ENCODE peak calls at places on chromosomes 6 and 20, in ten cellular contexts. One of them, this sample, is unnamed.

GRCh38 chr6:35453236-35453635 is 1.1 kb downstream of the FANCE start:
- DNase-seq in heart right ventricle: no peak
- DNase-seq in hepatocyte: no peak
- DNase-seq in adipocyte: peak
- DNase-seq in colonic mucosa: no peak
- DNase-seq in fibroblast of lung: no peak
- DNase-seq in dorsolateral prefrontal cortex: no peak
- DNase-seq in aorta: no peak
- DNase-seq in psoas muscle: no peak
- DNase-seq in AG09309: no peak
- DNase-seq in this sample: no peak

GRCh38 chr20:46206025-46206424 is 87.9 kb downstream of the CD40 start:
- DNase-seq in psoas muscle: no peak
- DNase-seq in aorta: no peak
- DNase-seq in hepatocyte: no peak
- DNase-seq in heart right ventricle: no peak
- DNase-seq in dorsolateral prefrontal cortex: no peak
- DNase-seq in fibroblast of lung: peak
- DNase-seq in adipocyte: peak
- DNase-seq in AG09309: no peak
- DNase-seq in colonic mucosa: peak
- DNase-seq in this sample: no peak

GRCh38 chr6:167770291-167770955 is 56.3 kb upstream of the AFDN start:
- DNase-seq in heart right ventricle: no peak
- DNase-seq in colonic mucosa: no peak
- DNase-seq in adipocyte: no peak
- DNase-seq in aorta: no peak
- DNase-seq in AG09309: no peak
- DNase-seq in hepatocyte: no peak
- DNase-seq in fibroblast of lung: no peak
- DNase-seq in psoas muscle: no peak
- DNase-seq in dorsolateral prefrontal cortex: no peak
- DNase-seq in this sample: no peak

GRCh38 chr6:170464524-170464979 is 88.6 kb downstream of the PSMB1 start:
- DNase-seq in colonic mucosa: no peak
- DNase-seq in psoas muscle: no peak
- DNase-seq in AG09309: no peak
- DNase-seq in adipocyte: no peak
- DNase-seq in hepatocyte: no peak
- DNase-seq in fibroblast of lung: no peak
- DNase-seq in heart right ventricle: no peak
- DNase-seq in aorta: no peak
- DNase-seq in dorsolateral prefrontal cortex: no peak
- DNase-seq in this sample: no peak

GRCh38 chr20:58636396-58636982 is 14.6 kb upstream of the STX16 start:
- DNase-seq in AG09309: no peak
- DNase-seq in psoas muscle: no peak
- DNase-seq in fibroblast of lung: no peak
- DNase-seq in aorta: peak
- DNase-seq in heart right ventricle: no peak
- DNase-seq in hepatocyte: no peak
- DNase-seq in dorsolateral prefrontal cortex: no peak
- DNase-seq in adipocyte: no peak
- DNase-seq in colonic mucosa: no peak
- DNase-seq in this sample: no peak

GRCh38 chr20:56249244-56249955 is 868 bp downstream of the MC3R start:
- DNase-seq in hepatocyte: peak
- DNase-seq in aorta: no peak
- DNase-seq in AG09309: no peak
- DNase-seq in colonic mucosa: peak
- DNase-seq in psoas muscle: peak
- DNase-seq in adipocyte: no peak
- DNase-seq in dorsolateral prefrontal cortex: no peak
- DNase-seq in fibroblast of lung: no peak
- DNase-seq in heart right ventricle: no peak
- DNase-seq in this sample: no peak

GRCh38 chr20:24472426-24472825 is 3.0 kb downstream of the SYNDIG1 start:
- DNase-seq in aorta: no peak
- DNase-seq in heart right ventricle: no peak
- DNase-seq in colonic mucosa: no peak
- DNase-seq in psoas muscle: no peak
- DNase-seq in dorsolateral prefrontal cortex: no peak
- DNase-seq in fibroblast of lung: no peak
- DNase-seq in adipocyte: no peak
- DNase-seq in AG09309: no peak
- DNase-seq in hepatocyte: no peak
- DNase-seq in this sample: no peak

GRCh38 chr6:111605100-111605748 is 454 bp downstream of the TRAF3IP2 start:
- DNase-seq in heart right ventricle: peak
- DNase-seq in dorsolateral prefrontal cortex: no peak
- DNase-seq in aorta: peak
- DNase-seq in colonic mucosa: peak
- DNase-seq in adipocyte: peak
- DNase-seq in fibroblast of lung: peak
- DNase-seq in AG09309: peak
- DNase-seq in hepatocyte: peak
- DNase-seq in psoas muscle: peak
- DNase-seq in this sample: peak

GRCh38 chr20:37968726-37969401 is 64.4 kb downstream of the TTI1 start:
- DNase-seq in fibroblast of lung: no peak
- DNase-seq in heart right ventricle: no peak
- DNase-seq in psoas muscle: no peak
- DNase-seq in colonic mucosa: peak
- DNase-seq in adipocyte: no peak
- DNase-seq in hepatocyte: no peak
- DNase-seq in aorta: no peak
- DNase-seq in dorsolateral prefrontal cortex: no peak
- DNase-seq in AG09309: no peak
- DNase-seq in this sample: no peak

GRCh38 chr6:47741807-47742206 is 40.0 kb upstream of the OPN5 start:
- DNase-seq in fibroblast of lung: no peak
- DNase-seq in colonic mucosa: peak
- DNase-seq in hepatocyte: peak
- DNase-seq in aorta: no peak
- DNase-seq in adipocyte: no peak
- DNase-seq in heart right ventricle: no peak
- DNase-seq in dorsolateral prefrontal cortex: no peak
- DNase-seq in psoas muscle: no peak
- DNase-seq in AG09309: no peak
- DNase-seq in this sample: peak

GRCh38 chr20:20366896-20367680 is 816 bp upstream of the INSM1 start:
- DNase-seq in aorta: no peak
- DNase-seq in hepatocyte: no peak
- DNase-seq in fibroblast of lung: no peak
- DNase-seq in adipocyte: no peak
- DNase-seq in heart right ventricle: no peak
- DNase-seq in dorsolateral prefrontal cortex: peak
- DNase-seq in colonic mucosa: no peak
- DNase-seq in AG09309: no peak
- DNase-seq in psoas muscle: no peak
- DNase-seq in this sample: no peak
- H3K4me3 ChIP-seq in aorta: peak
- H3K4me3 ChIP-seq in hepatocyte: no peak
- H3K4me3 ChIP-seq in fibroblast of lung: no peak
- H3K4me3 ChIP-seq in adipocyte: no peak
- H3K4me3 ChIP-seq in heart right ventricle: peak
- H3K4me3 ChIP-seq in dorsolateral prefrontal cortex: peak
- H3K4me3 ChIP-seq in colonic mucosa: no peak
- H3K4me3 ChIP-seq in AG09309: no peak
- H3K4me3 ChIP-seq in psoas muscle: peak
- H3K4me3 ChIP-seq in this sample: no peak

GRCh38 chr6:82955841-82956240 is 109.8 kb downstream of the UBE3D start:
- DNase-seq in adipocyte: peak
- DNase-seq in heart right ventricle: no peak
- DNase-seq in aorta: no peak
- DNase-seq in fibroblast of lung: peak
- DNase-seq in colonic mucosa: no peak
- DNase-seq in hepatocyte: no peak
- DNase-seq in psoas muscle: no peak
- DNase-seq in dorsolateral prefrontal cortex: no peak
- DNase-seq in AG09309: peak
- DNase-seq in this sample: peak
- H3K4me3 ChIP-seq in adipocyte: no peak
- H3K4me3 ChIP-seq in heart right ventricle: no peak
- H3K4me3 ChIP-seq in aorta: no peak
- H3K4me3 ChIP-seq in fibroblast of lung: no peak
- H3K4me3 ChIP-seq in colonic mucosa: no peak
- H3K4me3 ChIP-seq in hepatocyte: no peak
- H3K4me3 ChIP-seq in psoas muscle: no peak
- H3K4me3 ChIP-seq in dorsolateral prefrontal cortex: no peak
- H3K4me3 ChIP-seq in AG09309: peak
- H3K4me3 ChIP-seq in this sample: no peak

GRCh38 chr20:62628691-62629090 is 13.6 kb upstream of the SLCO4A1 start:
- DNase-seq in dorsolateral prefrontal cortex: no peak
- DNase-seq in hepatocyte: no peak
- DNase-seq in fibroblast of lung: no peak
- DNase-seq in colonic mucosa: no peak
- DNase-seq in heart right ventricle: no peak
- DNase-seq in adipocyte: no peak
- DNase-seq in AG09309: no peak
- DNase-seq in psoas muscle: peak
- DNase-seq in aorta: no peak
- DNase-seq in this sample: no peak

GRCh38 chr20:62627901-62628612 is 14.2 kb upstream of the SLCO4A1 start:
- DNase-seq in psoas muscle: peak
- DNase-seq in aorta: no peak
- DNase-seq in AG09309: no peak
- DNase-seq in fibroblast of lung: peak
- DNase-seq in heart right ventricle: no peak
- DNase-seq in colonic mucosa: no peak
- DNase-seq in dorsolateral prefrontal cortex: no peak
- DNase-seq in adipocyte: peak
- DNase-seq in hepatocyte: no peak
- DNase-seq in this sample: peak

GRCh38 chr20:62631336-62632317 is 10.7 kb upstream of the SLCO4A1 start:
- DNase-seq in psoas muscle: no peak
- DNase-seq in dorsolateral prefrontal cortex: no peak
- DNase-seq in aorta: no peak
- DNase-seq in hepatocyte: no peak
- DNase-seq in adipocyte: no peak
- DNase-seq in fibroblast of lung: no peak
- DNase-seq in AG09309: no peak
- DNase-seq in heart right ventricle: no peak
- DNase-seq in colonic mucosa: no peak
- DNase-seq in this sample: no peak

GRCh38 chr20:62632575-62632974 is 9.7 kb upstream of the SLCO4A1 start:
- DNase-seq in dorsolateral prefrontal cortex: no peak
- DNase-seq in psoas muscle: no peak
- DNase-seq in hepatocyte: no peak
- DNase-seq in colonic mucosa: no peak
- DNase-seq in fibroblast of lung: no peak
- DNase-seq in heart right ventricle: no peak
- DNase-seq in AG09309: no peak
- DNase-seq in adipocyte: no peak
- DNase-seq in aorta: no peak
- DNase-seq in this sample: no peak

DNA sequence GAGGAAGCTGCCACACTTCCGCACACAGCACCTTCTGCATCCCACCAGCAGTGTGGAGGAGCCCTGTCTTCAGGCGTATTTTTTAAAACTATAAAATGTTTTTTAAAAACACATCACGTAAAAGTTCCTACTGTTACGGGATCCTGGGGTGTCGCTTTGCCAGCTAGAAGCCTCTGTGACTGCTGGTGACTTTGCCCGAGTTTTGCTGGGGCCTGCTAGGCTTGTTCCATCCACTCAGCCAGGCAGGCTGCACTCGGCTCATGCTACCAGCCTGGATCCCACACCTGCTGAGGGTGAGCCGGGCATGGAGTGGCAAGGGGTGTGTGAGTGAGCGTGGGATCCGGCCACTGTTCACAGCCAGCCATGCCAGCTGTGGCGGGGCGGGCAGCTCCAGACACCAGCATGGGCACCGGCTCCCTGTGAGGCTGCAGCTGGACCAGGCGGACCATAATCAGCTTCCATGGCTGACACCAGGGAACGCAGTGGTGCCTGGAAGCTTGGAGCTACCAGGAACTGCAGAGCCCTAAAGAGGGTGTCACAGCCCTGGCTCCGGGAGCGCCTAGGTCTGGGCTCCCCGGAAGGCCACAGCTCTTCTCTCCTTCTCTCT is 12.3 kb upstream of the SLCO4A1 start:
- DNase-seq in hepatocyte: no peak
- DNase-seq in AG09309: no peak
- DNase-seq in dorsolateral prefrontal cortex: no peak
- DNase-seq in aorta: no peak
- DNase-seq in colonic mucosa: no peak
- DNase-seq in fibroblast of lung: no peak
- DNase-seq in psoas muscle: no peak
- DNase-seq in adipocyte: no peak
- DNase-seq in heart right ventricle: no peak
- DNase-seq in this sample: no peak
- H3K4me3 ChIP-seq in hepatocyte: no peak
- H3K4me3 ChIP-seq in AG09309: no peak
- H3K4me3 ChIP-seq in dorsolateral prefrontal cortex: no peak
- H3K4me3 ChIP-seq in aorta: no peak
- H3K4me3 ChIP-seq in colonic mucosa: no peak
- H3K4me3 ChIP-seq in fibroblast of lung: no peak
- H3K4me3 ChIP-seq in psoas muscle: no peak
- H3K4me3 ChIP-seq in adipocyte: no peak
- H3K4me3 ChIP-seq in heart right ventricle: no peak
- H3K4me3 ChIP-seq in this sample: no peak

GRCh38 chr6:151551223-151551857 is 57.5 kb downstream of the CCDC170 start:
- DNase-seq in aorta: no peak
- DNase-seq in psoas muscle: no peak
- DNase-seq in fibroblast of lung: no peak
- DNase-seq in adipocyte: no peak
- DNase-seq in colonic mucosa: no peak
- DNase-seq in dorsolateral prefrontal cortex: no peak
- DNase-seq in heart right ventricle: no peak
- DNase-seq in hepatocyte: no peak
- DNase-seq in AG09309: no peak
- DNase-seq in this sample: no peak

GRCh38 chr6:151546941-151547659 is 53.3 kb downstream of the CCDC170 start:
- DNase-seq in colonic mucosa: no peak
- DNase-seq in fibroblast of lung: no peak
- DNase-seq in AG09309: no peak
- DNase-seq in heart right ventricle: no peak
- DNase-seq in adipocyte: no peak
- DNase-seq in hepatocyte: no peak
- DNase-seq in aorta: no peak
- DNase-seq in dorsolateral prefrontal cortex: no peak
- DNase-seq in psoas muscle: no peak
- DNase-seq in this sample: no peak

GRCh38 chr6:151550618-151551017 is 56.8 kb downstream of the CCDC170 start:
- DNase-seq in adipocyte: no peak
- DNase-seq in colonic mucosa: no peak
- DNase-seq in aorta: no peak
- DNase-seq in AG09309: no peak
- DNase-seq in psoas muscle: no peak
- DNase-seq in fibroblast of lung: no peak
- DNase-seq in hepatocyte: no peak
- DNase-seq in dorsolateral prefrontal cortex: no peak
- DNase-seq in heart right ventricle: no peak
- DNase-seq in this sample: no peak

GRCh38 chr6:151548201-151548600 is 54.4 kb downstream of the CCDC170 start:
- DNase-seq in heart right ventricle: no peak
- DNase-seq in dorsolateral prefrontal cortex: no peak
- DNase-seq in adipocyte: no peak
- DNase-seq in fibroblast of lung: no peak
- DNase-seq in aorta: no peak
- DNase-seq in psoas muscle: no peak
- DNase-seq in hepatocyte: no peak
- DNase-seq in AG09309: no peak
- DNase-seq in colonic mucosa: no peak
- DNase-seq in this sample: no peak

GRCh38 chr6:151549790-151550189 is 56.0 kb downstream of the CCDC170 start:
- DNase-seq in aorta: no peak
- DNase-seq in AG09309: no peak
- DNase-seq in colonic mucosa: no peak
- DNase-seq in dorsolateral prefrontal cortex: no peak
- DNase-seq in adipocyte: no peak
- DNase-seq in psoas muscle: no peak
- DNase-seq in fibroblast of lung: no peak
- DNase-seq in hepatocyte: no peak
- DNase-seq in heart right ventricle: no peak
- DNase-seq in this sample: no peak
- H3K4me3 ChIP-seq in aorta: no peak
- H3K4me3 ChIP-seq in AG09309: no peak
- H3K4me3 ChIP-seq in colonic mucosa: no peak
- H3K4me3 ChIP-seq in dorsolateral prefrontal cortex: no peak
- H3K4me3 ChIP-seq in adipocyte: no peak
- H3K4me3 ChIP-seq in psoas muscle: no peak
- H3K4me3 ChIP-seq in fibroblast of lung: no peak
- H3K4me3 ChIP-seq in hepatocyte: no peak
- H3K4me3 ChIP-seq in heart right ventricle: no peak
- H3K4me3 ChIP-seq in this sample: no peak